ENCODE peak calls at places on chromosomes 13 and 19, in eight cellular contexts. X, G, Z, P, N, M, L and J are unnamed samples.

GRCh38 chr19:16428372-16429036 is 43.3 kb downstream of the EPS15L1 start:
- DNase-seq in X (no peak), G (no peak), Z (no peak), P (no peak), N (no peak), M (no peak), L (no peak), J (no peak)

GRCh38 chr19:36160821-36161596 is 8.8 kb upstream of the COX7A1 start:
- DNase-seq in X (no peak), G (no peak), Z (no peak), P (no peak), N (no peak), M (no peak), L (no peak), J (no peak)

GRCh38 chr13:70723732-70724131 is 615.5 kb upstream of the KLHL1 start:
- DNase-seq in X (no peak), G (peak; percentile 11), Z (no peak), P (no peak), N (peak; percentile 57), M (no peak), L (no peak), J (no peak)

GRCh38 chr19:3055741-3056453 is 6.4 kb downstream of the TLE5 start:
- DNase-seq in X (no peak), G (no peak), Z (no peak), P (no peak), N (no peak), M (peak; percentile 76), L (no peak), J (no peak)

GRCh38 chr13:103547914-103548313 is 481.7 kb upstream of the SLC10A2 start:
- DNase-seq in X (no peak), G (no peak), Z (no peak), P (no peak), N (no peak), M (no peak), L (no peak), J (no peak)

GRCh38 chr19:29677001-29677781 is 11.9 kb downstream of the PLEKHF1 start:
- DNase-seq in X (no peak), G (no peak), Z (no peak), P (peak; percentile 37), N (no peak), M (no peak), L (no peak), J (no peak)

GRCh38 chr13:60047943-60048342 is 115.8 kb downstream of the DIAPH3 start:
- DNase-seq in X (no peak), G (peak; percentile 17), Z (no peak), P (no peak), N (peak; percentile 27), M (no peak), L (peak; percentile 25), J (no peak)

GRCh38 chr19:6458695-6459355 is 767 bp downstream of the SLC25A23 start:
- DNase-seq in X (no peak), G (no peak), Z (no peak), P (no peak), N (no peak), M (no peak), L (no peak), J (no peak)

GRCh38 chr19:54364775-54365257 is at the start of gene LAIR1:
- DNase-seq in X (peak; percentile 58), G (no peak), Z (peak; percentile 23), P (no peak), N (no peak), M (no peak), L (no peak), J (no peak)

GRCh38 chr19:58428617-58429016 is 11.3 kb downstream of the ZNF132 start:
- DNase-seq in X (no peak), G (no peak), Z (no peak), P (no peak), N (no peak), M (no peak), L (no peak), J (no peak)

GRCh38 chr19:56170261-56170660 is 5.5 kb upstream of the GALP start:
- DNase-seq in X (no peak), G (peak; percentile 22), Z (peak; percentile 35), P (no peak), N (peak; percentile 25), M (no peak), L (peak; percentile 43), J (no peak)

GRCh38 chr19:1751367-1752008 is 1.8 kb upstream of the ONECUT3 start:
- DNase-seq in X (no peak), G (no peak), Z (no peak), P (no peak), N (no peak), M (no peak), L (no peak), J (no peak)

GRCh38 chr19:17725422-17726078 is 6.3 kb downstream of the MAP1S start:
- DNase-seq in X (peak; percentile 22), G (no peak), Z (no peak), P (no peak), N (no peak), M (no peak), L (no peak), J (no peak)
- TF ChIP-seq CTCF in X (no peak), G (peak; percentile 22), Z (no peak), P (peak; percentile 54), N (peak; percentile 55), M (no peak), L (peak; percentile 16), J (peak; percentile 13)

GRCh38 chr13:95641291-95641811 is 3.2 kb downstream of the DZIP1 start:
- DNase-seq in X (no peak), G (peak; percentile 18), Z (no peak), P (peak; percentile 59), N (no peak), M (peak; percentile 26), L (peak; percentile 27), J (peak; percentile 17)
- H3K4me3 ChIP-seq in X (no peak overlapping the region), G (peak overlapping the region; percentile 73), Z (peak overlapping the region; percentile 48), P (peak overlapping the region; percentile 59), N (peak overlapping the region; percentile 77), M (peak overlapping the region; percentile 37), L (peak overlapping the region; percentile 25), J (peak overlapping the region; percentile 48)

GRCh38 chr13:113245858-113246791 is 36.7 kb downstream of the CUL4A start:
- DNase-seq in X (no peak), G (peak; percentile 8), Z (no peak), P (no peak), N (no peak), M (no peak), L (peak; percentile 13), J (peak; percentile 3)
- TF ChIP-seq CTCF in X (no peak), G (peak; percentile 40), Z (no peak), P (no peak), N (peak; percentile 54), M (no peak), L (peak; percentile 16), J (peak; percentile 38)

DNA sequence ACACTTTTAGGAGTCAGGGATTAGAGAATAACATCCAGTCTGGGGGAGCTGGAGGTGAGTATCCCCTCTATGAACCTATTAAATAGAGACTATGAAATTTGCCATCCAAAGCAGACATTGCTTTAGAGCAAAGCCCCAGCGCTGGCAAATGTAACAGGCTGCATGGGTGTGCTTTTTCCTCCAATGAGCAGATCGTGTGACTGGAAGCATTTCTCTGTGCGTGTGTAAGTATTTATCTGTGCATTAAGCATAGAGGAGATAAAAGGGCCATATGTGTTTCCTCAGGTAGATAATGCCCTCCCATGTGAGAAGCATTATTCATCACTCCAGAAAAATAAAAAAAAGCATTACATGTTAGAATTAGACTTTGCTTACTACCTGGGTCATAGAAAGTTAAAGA is 924 bp downstream of the TNFSF13B start:
- DNase-seq in X (no peak), G (no peak), Z (no peak), P (no peak), N (no peak), M (no peak), L (no peak), J (no peak)
- H3K4me3 ChIP-seq in X (peak overlapping the region; percentile 43), G (peak overlapping the region; percentile 49), Z (peak overlapping the region; percentile 49), P (peak overlapping the region; percentile 35), N (peak overlapping the region; percentile 66), M (peak overlapping the region; percentile 35), L (peak overlapping the region; percentile 36), J (peak overlapping the region; percentile 57)

GRCh38 chr13:40992678-40993077 is 26.4 kb downstream of the ELF1 start:
- DNase-seq in X (no peak), G (no peak), Z (no peak), P (no peak), N (peak; percentile 33), M (no peak), L (no peak), J (no peak)
- TF ChIP-seq CTCF in X (peak; percentile 47), G (no peak), Z (no peak), P (peak; percentile 18), N (peak; percentile 21), M (no peak), L (no peak), J (no peak)

DNA sequence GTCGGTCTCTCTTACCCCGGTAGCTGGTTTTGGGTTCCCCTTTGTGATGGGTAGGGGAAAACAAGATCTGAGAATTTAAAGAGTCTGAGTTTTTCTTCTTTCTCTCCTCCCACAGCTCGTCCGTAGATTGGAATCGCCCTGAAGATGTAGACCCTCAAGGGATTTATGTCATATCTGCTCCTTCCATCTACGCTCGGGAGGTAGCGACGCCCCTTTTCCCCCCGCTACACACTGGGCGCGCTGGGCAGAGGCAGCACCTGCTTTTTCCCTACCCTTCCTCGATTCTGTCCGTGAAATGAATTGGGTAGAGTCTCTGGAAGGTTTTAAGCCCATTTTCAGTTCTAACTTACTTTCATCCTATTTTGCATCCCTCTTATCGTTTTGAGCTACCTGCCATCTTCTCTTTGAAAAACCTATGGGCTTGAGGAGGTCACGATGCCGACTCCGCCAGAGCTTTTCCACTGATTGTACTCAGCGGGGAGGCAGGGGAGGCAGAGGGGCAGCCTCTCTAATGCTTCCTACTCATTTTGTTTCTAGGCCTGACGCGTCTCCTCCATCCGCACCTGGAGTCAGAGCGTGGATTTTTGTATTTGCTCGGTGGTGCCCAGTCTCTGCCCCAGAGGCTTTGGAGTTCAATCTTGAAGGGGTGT is 7.1 kb upstream of the SELENOV start:
- DNase-seq in X (no peak), G (no peak), Z (no peak), P (no peak), N (no peak), M (no peak), L (no peak), J (no peak)
- H3K4me3 ChIP-seq in X (peak overlapping the region; percentile 62), G (peak overlapping the region; percentile 48), Z (peak overlapping the region; percentile 37), P (peak overlapping the region; percentile 46), N (peak overlapping the region; percentile 58), M (no peak overlapping the region), L (peak overlapping the region; percentile 65), J (peak overlapping the region; percentile 58)

DNA sequence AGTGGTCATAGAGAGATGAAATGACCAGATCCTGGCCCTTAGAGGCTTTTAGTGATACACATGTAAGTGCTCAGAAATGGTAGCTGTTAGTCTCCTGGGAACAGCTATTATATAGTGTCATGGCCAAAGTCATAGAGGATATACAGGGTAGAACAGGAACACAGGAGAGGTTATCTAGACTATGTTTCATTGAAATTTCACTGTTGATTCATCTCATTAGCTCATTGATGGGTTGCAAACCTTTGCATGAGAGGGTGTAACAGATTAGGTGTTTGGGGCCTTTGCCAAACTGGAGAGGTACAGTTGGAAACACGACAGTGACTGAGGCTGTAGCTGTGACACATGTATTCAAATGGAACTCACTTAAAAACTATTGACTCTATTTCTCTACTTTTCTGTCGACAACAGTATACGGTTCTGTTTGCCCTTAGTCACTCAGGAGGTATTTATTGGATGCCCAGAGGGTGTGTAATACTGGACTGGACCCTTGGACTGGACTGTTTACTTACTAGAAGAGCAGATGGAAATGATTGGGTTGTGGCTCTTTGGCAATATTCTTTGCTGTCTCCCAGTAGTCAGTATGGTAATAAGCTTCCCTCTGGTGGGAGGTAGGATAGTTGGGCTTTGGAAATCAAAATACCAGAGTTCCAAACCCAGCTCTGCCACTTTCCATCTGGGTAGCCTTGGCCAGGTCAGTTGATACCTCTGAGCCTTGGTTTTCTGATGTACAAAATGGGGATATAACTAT is 29.8 kb downstream of the ARHGAP35 start:
- DNase-seq in X (no peak), G (peak; percentile 63), Z (no peak), P (no peak), N (peak; percentile 82), M (no peak), L (peak; percentile 92), J (peak; percentile 98)
- TF ChIP-seq CTCF in X (no peak), G (no peak), Z (no peak), P (no peak), N (peak; percentile 11), M (no peak), L (no peak), J (peak; percentile 48)